ENCODE peak calls at places on chromosomes 1 and 21, in seven cellular contexts. D is CD4-positive, alpha-beta T cell; U is tibial nerve; H is fibroblast of the aortic adventitia; Y is endothelial cell; K is GM06990; M is endothelial cell of umbilical vein. A is an unnamed sample.

GRCh38 chr1:34984435-34985062 is 598 bp downstream of the TMEM35B start:
- DNase-seq in U (no peak), M (peak; percentile 46), D (no peak), Y (peak; percentile 20), K (no peak), H (peak; percentile 58), A (peak; percentile 16)

GRCh38 chr1:22592919-22593790 is 29.9 kb downstream of the EPHA8 start:
- DNase-seq in D (no peak), M (no peak), H (no peak), K (no peak), U (no peak), Y (no peak), A (no peak)

GRCh38 chr1:64000021-64000420 is 203.4 kb upstream of the UBE2U start:
- DNase-seq in M (no peak), Y (no peak), K (no peak), H (peak; percentile 34), D (no peak), U (no peak), A (peak; percentile 65)

GRCh38 chr1:118618618-118619340 is 369.4 kb downstream of the TBX15 start:
- DNase-seq in M (no peak), U (no peak), Y (no peak), H (peak; percentile 1), K (no peak), D (no peak), A (no peak)

GRCh38 chr1:41915786-41916571 is 2.7 kb downstream of the HIVEP3 start:
- DNase-seq in U (no peak), M (peak; percentile 46), H (no peak), D (no peak), K (no peak), Y (no peak), A (no peak)

GRCh38 chr1:91712981-91713841 is 172.7 kb downstream of the TGFBR3 start:
- DNase-seq in U (peak; percentile 44), M (no peak), D (no peak), Y (no peak), H (peak; percentile 60), K (peak; percentile 45), A (peak; percentile 3)

GRCh38 chr21:46207006-46207919 is 21.3 kb downstream of the LSS start:
- DNase-seq in Y (no peak), D (no peak), M (no peak), H (no peak), U (no peak), K (no peak), A (no peak)

GRCh38 chr1:166350490-166350889 is 183.7 kb upstream of the FAM78B start:
- DNase-seq in U (no peak), M (no peak), K (no peak), H (no peak), Y (no peak), D (no peak), A (no peak)

GRCh38 chr1:168381850-168382249 is 101.2 kb downstream of the TBX19 start:
- DNase-seq in D (no peak), Y (no peak), U (no peak), H (no peak), K (no peak), M (no peak), A (no peak)

GRCh38 chr1:88407248-88407647 is 276.8 kb upstream of the PKN2 start:
- DNase-seq in M (no peak), U (no peak), D (no peak), H (no peak), Y (no peak), K (no peak), A (no peak)

GRCh38 chr1:235030919-235031596 is 97.6 kb downstream of the TOMM20 start:
- DNase-seq in H (no peak), D (no peak), M (no peak), Y (no peak), K (no peak), U (no peak), A (no peak)

GRCh38 chr1:18941221-18942141 is 15.0 kb downstream of the IFFO2 start:
- DNase-seq in U (no peak), Y (no peak), M (peak; percentile 63), K (no peak), D (no peak), H (peak; percentile 36), A (no peak)

GRCh38 chr21:32414579-32415358 is 2.3 kb downstream of the EVA1C start:
- DNase-seq in Y (no peak), K (no peak), M (peak; percentile 75), H (peak; percentile 77), U (no peak), D (no peak), A (peak; percentile 60)
- TF ChIP-seq CTCF in Y (no peak), K (no peak), M (peak; percentile 51), H (peak; percentile 58), U (no peak), D (no peak), A (peak; percentile 79)

DNA sequence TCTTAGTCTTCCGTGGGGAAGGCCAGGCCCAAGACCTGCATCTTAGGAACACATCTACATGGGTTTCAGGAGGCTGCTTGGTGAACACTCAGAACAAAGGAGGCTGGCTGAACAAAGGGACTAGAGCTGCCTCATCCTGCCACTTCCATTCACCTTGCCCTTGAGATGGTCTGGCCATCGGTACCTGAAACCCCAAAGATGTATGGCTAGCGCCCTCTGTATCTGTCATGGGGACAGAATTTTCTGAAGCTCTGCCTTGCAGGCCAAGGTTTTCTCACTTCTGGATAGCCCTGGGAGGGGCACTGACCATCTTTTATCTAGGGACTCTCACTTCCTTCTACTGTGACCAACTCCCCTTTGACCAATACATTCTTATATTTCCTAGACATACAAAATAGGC is 55.4 kb upstream of the GRIK3 start:
- DNase-seq in U (no peak), D (no peak), K (no peak), H (no peak), Y (no peak), M (no peak), A (no peak)
- TF ChIP-seq CTCF in U (no peak), D (no peak), K (no peak), H (no peak), Y (no peak), M (no peak), A (no peak)

GRCh38 chr1:246969621-246970020 is 37.9 kb upstream of the AHCTF1 start:
- DNase-seq in U (no peak), Y (no peak), D (no peak), H (no peak), K (no peak), M (no peak), A (no peak)

GRCh38 chr1:246971969-246972368 is 35.9 kb downstream of the ZNF695 start:
- DNase-seq in D (no peak), U (no peak), M (no peak), K (no peak), Y (no peak), H (no peak), A (no peak)

GRCh38 chr1:246966502-246966901 is 34.8 kb upstream of the AHCTF1 start:
- DNase-seq in M (no peak), Y (no peak), D (no peak), K (no peak), H (no peak), U (no peak), A (no peak)

GRCh38 chr1:246971322-246971721 is 36.5 kb downstream of the ZNF695 start:
- DNase-seq in H (peak; percentile 42), K (no peak), D (peak; percentile 20), Y (peak; percentile 11), U (no peak), M (peak; percentile 42), A (peak; percentile 1)
- TF ChIP-seq CTCF in H (peak; percentile 65), K (peak; percentile 85), D (peak; percentile 78), Y (no peak), U (peak; percentile 57), M (peak; percentile 73), A (peak; percentile 77)

GRCh38 chr1:228072658-228073043 is 9.9 kb upstream of the ARF1 start:
- DNase-seq in H (no peak), Y (no peak), K (no peak), M (no peak), D (no peak), U (no peak), A (no peak)

GRCh38 chr1:228074954-228075730 is 7.4 kb upstream of the ARF1 start:
- DNase-seq in Y (no peak), M (no peak), H (no peak), D (no peak), K (no peak), U (peak; percentile 8), A (no peak)

GRCh38 chr1:228073061-228073869 is 9.2 kb upstream of the ARF1 start:
- DNase-seq in M (no peak), K (no peak), D (no peak), H (no peak), U (no peak), Y (no peak), A (no peak)

GRCh38 chr1:228075801-228076271 is 6.7 kb upstream of the ARF1 start:
- DNase-seq in H (no peak), Y (no peak), K (no peak), M (no peak), U (no peak), D (no peak), A (no peak)

DNA sequence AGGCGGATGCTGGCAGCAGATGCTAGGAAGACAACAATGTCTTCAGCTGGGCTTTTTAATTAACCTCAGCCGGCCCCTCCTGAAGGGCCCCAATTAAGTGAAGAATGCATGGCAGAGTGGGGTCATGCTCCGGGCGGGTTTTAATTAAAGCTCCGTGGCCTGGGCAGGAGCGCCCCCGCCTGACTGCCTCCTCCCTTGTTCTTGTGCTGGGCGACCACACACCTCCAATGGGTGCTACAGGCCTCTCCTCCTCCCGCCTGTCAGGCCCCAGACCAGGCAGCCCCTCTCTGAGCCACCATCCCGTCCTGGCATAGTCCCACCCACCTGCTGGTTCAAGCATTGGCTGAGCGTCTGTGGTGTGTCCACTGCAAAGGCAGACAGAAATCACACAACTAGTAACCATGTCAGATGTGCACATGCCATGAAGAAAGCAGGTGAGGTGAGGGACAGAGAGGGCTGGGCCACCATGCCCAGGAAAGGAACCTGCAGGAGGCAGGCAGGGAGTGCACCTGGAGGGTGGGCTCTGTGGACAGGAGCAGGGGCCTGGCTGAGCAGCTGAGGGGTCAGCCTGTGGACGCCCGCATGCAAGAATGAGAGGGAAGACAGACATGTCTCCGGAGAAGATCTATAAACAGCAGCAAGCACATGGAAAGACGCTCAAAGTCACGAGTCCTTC is 8.5 kb upstream of the ARF1 start:
- DNase-seq in M (no peak), Y (no peak), U (no peak), H (no peak), D (no peak), K (no peak), A (no peak)
- TF ChIP-seq CTCF in M (peak; percentile 14), Y (no peak), U (no peak), H (no peak), D (no peak), K (peak; percentile 25), A (peak; percentile 64)

GRCh38 chr1:223708001-223708359 is 4.4 kb upstream of the CAPN2 start:
- DNase-seq in K (no peak), Y (no peak), H (no peak), M (no peak), D (no peak), U (no peak), A (no peak)
- TF ChIP-seq CTCF in K (no peak), Y (no peak), H (peak; percentile 41), M (no peak), D (no peak), U (no peak), A (peak; percentile 60)